ENCODE peak calls at places on chromosomes 12 and 14, in nine cellular contexts. X, C, L, W, G, Q, T, J and M are unnamed samples.

GRCh38 chr14:31476131-31476917 is 11.5 kb downstream of the GPR33 start:
- DNase-seq in T (no peak), Q (no peak), C (no peak), G (no peak), X (no peak), W (no peak), J (no peak), L (no peak), M (no peak)

GRCh38 chr12:80412343-80412953 is 31.6 kb upstream of the PTPRQ start:
- DNase-seq in G (peak), Q (no peak), J (no peak), T (peak), X (no peak), L (no peak), W (peak), C (no peak), M (no peak)

GRCh38 chr14:96590190-96590860 is 88.1 kb downstream of the PAPOLA start:
- DNase-seq in T (no peak), C (no peak), L (no peak), W (no peak), G (no peak), X (no peak), J (no peak), Q (no peak), M (no peak)

GRCh38 chr12:49959570-49960473 is 1.9 kb upstream of the AQP5 start:
- DNase-seq in J (no peak), X (peak), L (no peak), Q (no peak), C (no peak), G (peak), T (peak), W (no peak), M (no peak)

GRCh38 chr12:14756331-14757143 is 46.7 kb downstream of the WBP11 start:
- DNase-seq in C (no peak), Q (no peak), G (no peak), J (no peak), X (peak), T (no peak), L (no peak), W (no peak), M (no peak)

GRCh38 chr12:75986001-75986739 is 45.4 kb downstream of the PHLDA1 start:
- DNase-seq in Q (no peak), C (no peak), G (no peak), W (no peak), J (no peak), T (no peak), L (no peak), X (no peak), M (no peak)

GRCh38 chr12:120091371-120092090 is 25.0 kb downstream of the RAB35 start:
- DNase-seq in J (no peak), L (no peak), G (no peak), C (no peak), T (no peak), Q (no peak), X (no peak), W (no peak), M (no peak)

GRCh38 chr12:79046021-79046420 is 181.4 kb downstream of the SYT1 start:
- DNase-seq in J (no peak), Q (no peak), T (no peak), X (no peak), G (no peak), C (no peak), L (no peak), W (no peak), M (no peak)

GRCh38 chr12:26124491-26125450 is at the start of gene BHLHE41:
- DNase-seq in C (peak), G (peak), L (no peak), T (peak), Q (no peak), W (no peak), X (peak), J (peak), M (no peak)

GRCh38 chr12:65217127-65217526 is 47.7 kb downstream of the LEMD3 start:
- DNase-seq in Q (no peak), W (no peak), G (no peak), X (no peak), L (no peak), J (no peak), T (no peak), C (no peak), M (no peak)

GRCh38 chr12:85350356-85350755 is 70.3 kb downstream of the ALX1 start:
- DNase-seq in G (no peak), Q (no peak), L (no peak), X (no peak), W (no peak), T (no peak), J (no peak), C (no peak), M (no peak)

GRCh38 chr12:131457331-131458047 is 253.4 kb upstream of the SFSWAP start:
- DNase-seq in T (no peak), Q (no peak), L (no peak), C (no peak), X (no peak), G (no peak), J (no peak), W (no peak), M (no peak)

GRCh38 chr12:19018302-19018980 is 111.1 kb upstream of the PLEKHA5 start:
- DNase-seq in G (peak), T (peak), W (peak), L (no peak), J (no peak), X (no peak), Q (no peak), C (no peak), M (no peak)

GRCh38 chr14:63605041-63605532 is 36.6 kb downstream of the WDR89 start:
- DNase-seq in Q (no peak), T (peak), X (no peak), W (no peak), C (no peak), G (no peak), L (no peak), J (no peak), M (no peak)

GRCh38 chr14:38409081-38409705 is 153.3 kb upstream of the CLEC14A start:
- DNase-seq in X (no peak), J (no peak), G (no peak), Q (no peak), W (no peak), T (no peak), C (no peak), L (no peak), M (no peak)

GRCh38 chr14:24366375-24366663 is 1.7 kb upstream of the NFATC4 start:
- DNase-seq in G (no peak), J (no peak), X (no peak), L (no peak), T (no peak), W (no peak), C (no peak), Q (no peak), M (no peak)

GRCh38 chr14:89665262-89665661 is 248.2 kb upstream of the FOXN3 start:
- DNase-seq in Q (no peak), J (no peak), L (no peak), G (no peak), T (no peak), C (no peak), W (no peak), X (no peak), M (no peak)

GRCh38 chr14:101624579-101624978 is 63.3 kb downstream of the DIO3 start:
- DNase-seq in J (no peak), L (no peak), Q (no peak), W (no peak), C (no peak), X (no peak), T (no peak), G (no peak), M (no peak)

GRCh38 chr12:108430245-108430644 is 84.8 kb upstream of the FICD start:
- DNase-seq in L (no peak), T (no peak), C (no peak), X (no peak), Q (no peak), G (peak), W (no peak), J (no peak), M (no peak)

GRCh38 chr12:108609535-108610335 is 11.9 kb upstream of the TMEM119 start:
- DNase-seq in J (peak), L (no peak), Q (peak), W (no peak), C (no peak), X (no peak), G (no peak), T (no peak), M (no peak)

GRCh38 chr12:67484788-67485480 is 163.6 kb upstream of the DYRK2 start:
- DNase-seq in C (no peak), L (no peak), Q (no peak), W (no peak), T (no peak), X (no peak), J (no peak), G (no peak), M (peak)